ENCODE peak calls at places on chromosomes 13 and 19, in nine cellular contexts. A is body of pancreas; N is neuronal stem cell; O is HCT116; I is CD8-positive, alpha-beta T cell; H is ovary; F is mesendoderm; J is endothelial cell of umbilical vein; P is pancreas. E is an unnamed sample.

GRCh38 chr13:75685239-75685697 is 49.1 kb downstream of the LMO7 start:
- DNase-seq in F (peak; percentile 84), H (no peak), O (no peak), J (peak; percentile 16), A (no peak), I (no peak), P (no peak), N (peak; percentile 6), E (no peak)

GRCh38 chr19:45862271-45862563 is 730 bp downstream of the SYMPK start:
- DNase-seq in I (no peak), A (no peak), O (no peak), F (no peak), J (no peak), H (no peak), N (no peak), P (no peak), E (no peak)

GRCh38 chr13:41643502-41643901 is 186.2 kb downstream of the RGCC start:
- DNase-seq in N (no peak), P (no peak), H (no peak), J (no peak), A (no peak), F (no peak), I (no peak), O (no peak), E (no peak)

GRCh38 chr19:42325896-42326771 is 699 bp downstream of the MEGF8 start:
- DNase-seq in A (no peak), I (peak; percentile 33), F (peak; percentile 59), P (peak; percentile 30), J (no peak), O (no peak), N (no peak), H (peak; percentile 56), E (peak; percentile 32)

GRCh38 chr19:30878456-30878855 is 470.8 kb downstream of the TSHZ3 start:
- DNase-seq in N (no peak), H (no peak), P (no peak), A (no peak), O (no peak), J (no peak), F (no peak), I (no peak), E (no peak)

GRCh38 chr13:112965573-112966115 is 3.4 kb upstream of the MCF2L start:
- DNase-seq in O (no peak), A (no peak), P (no peak), H (no peak), J (no peak), N (no peak), F (no peak), I (no peak), E (no peak)

GRCh38 chr13:49351871-49352270 is 92.0 kb downstream of the CAB39L start:
- DNase-seq in I (no peak), P (no peak), H (no peak), A (no peak), F (no peak), J (no peak), O (no peak), N (no peak), E (no peak)

GRCh38 chr13:99415851-99416331 is 85.4 kb upstream of the TM9SF2 start:
- DNase-seq in H (no peak), I (peak; percentile 45), F (no peak), P (no peak), J (no peak), A (no peak), N (no peak), O (no peak), E (no peak)

GRCh38 chr13:89969996-89970709 is 1377.3 kb upstream of the MIR17HG start:
- DNase-seq in P (no peak), I (no peak), O (no peak), H (no peak), F (no peak), J (no peak), N (no peak), A (no peak), E (no peak)

GRCh38 chr19:15253513-15253912 is 21.3 kb upstream of the EPHX3 start:
- DNase-seq in P (no peak), I (no peak), N (no peak), J (no peak), F (no peak), H (no peak), O (no peak), A (no peak), E (no peak)

GRCh38 chr13:95494082-95494681 is 58.3 kb upstream of the CLDN10 start:
- DNase-seq in O (peak; percentile 62), A (peak; percentile 55), F (peak; percentile 66), P (no peak), H (no peak), I (no peak), N (peak; percentile 44), J (peak; percentile 85), E (peak; percentile 16)

GRCh38 chr13:23579886-23580706 is 9.9 kb downstream of the TNFRSF19 start:
- DNase-seq in I (no peak), O (no peak), F (no peak), J (peak; percentile 12), A (no peak), N (no peak), P (no peak), H (no peak), E (peak; percentile 20)

GRCh38 chr19:4083677-4084546 is 17.2 kb upstream of the ZBTB7A start:
- DNase-seq in H (peak; percentile 52), O (no peak), P (no peak), F (peak; percentile 56), J (no peak), A (peak; percentile 14), I (peak; percentile 50), N (no peak), E (peak; percentile 42)

GRCh38 chr13:101727118-101727517 is 274.6 kb downstream of the ITGBL1 start:
- DNase-seq in N (no peak), P (no peak), A (no peak), H (no peak), F (no peak), J (no peak), O (no peak), I (no peak), E (no peak)

GRCh38 chr19:52963229-52963760 is 614 bp upstream of the ZNF816 start:
- DNase-seq in N (no peak), F (no peak), A (no peak), H (peak; percentile 38), P (no peak), O (no peak), J (no peak), I (no peak), E (no peak)

GRCh38 chr13:23488442-23488841 is 54.9 kb upstream of the SACS start:
- DNase-seq in H (no peak), F (peak; percentile 46), P (no peak), J (peak; percentile 16), I (peak; percentile 17), N (no peak), O (no peak), A (no peak), E (peak; percentile 25)

GRCh38 chr13:27481766-27482165 is 31.4 kb upstream of the MTIF3 start:
- DNase-seq in H (peak; percentile 24), O (peak; percentile 37), P (peak; percentile 15), I (no peak), N (peak; percentile 56), J (peak; percentile 28), F (peak; percentile 84), A (peak; percentile 27), E (no peak)

GRCh38 chr19:55105237-55105636 is 12.2 kb downstream of the PPP1R12C start:
- DNase-seq in I (no peak), N (no peak), H (no peak), F (no peak), A (no peak), O (no peak), P (no peak), J (no peak), E (no peak)

GRCh38 chr13:20127563-20128458 is 33.0 kb downstream of the GJA3 start:
- DNase-seq in J (peak; percentile 38), O (no peak), F (peak; percentile 72), H (peak; percentile 70), A (peak; percentile 78), P (peak; percentile 69), I (peak; percentile 37), N (peak; percentile 57), E (peak; percentile 48)

GRCh38 chr13:114115191-114115671 is 17.2 kb downstream of the RASA3 start:
- DNase-seq in A (peak; percentile 65), P (no peak), J (peak; percentile 83), I (peak; percentile 27), N (no peak), O (no peak), H (peak; percentile 23), F (no peak), E (no peak)

DNA sequence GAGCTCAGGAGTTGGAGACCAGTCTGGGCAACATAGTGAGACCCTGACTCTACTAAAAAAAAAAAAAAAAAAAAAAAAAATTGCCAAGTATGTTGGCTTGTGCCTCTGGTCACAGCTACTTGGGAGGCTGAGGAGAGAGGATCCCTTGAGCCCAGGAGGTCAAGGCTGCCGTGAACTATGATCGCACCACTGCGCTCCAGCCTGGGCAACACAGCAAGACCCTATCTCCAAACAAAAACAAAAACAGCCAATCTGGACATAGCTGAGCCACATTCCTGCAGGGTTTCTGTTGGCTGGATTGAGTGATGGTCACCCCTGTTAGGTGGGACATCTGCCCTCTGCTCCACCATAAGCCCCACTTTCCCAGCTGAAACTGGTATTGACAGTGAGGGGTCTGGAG is 13.6 kb upstream of the ANGPTL8 start:
- DNase-seq in N (no peak), J (no peak), I (no peak), H (no peak), O (no peak), F (no peak), A (no peak), P (no peak), E (no peak)
- H3K4me1 ChIP-seq in N (peaks cover 6% of the 10 kb centered on the region), J (no peaks in the 10 kb centered on the region), I (no peaks in the 10 kb centered on the region), H (no peaks in the 10 kb centered on the region), O (peaks cover 4% of the 10 kb centered on the region), F (no peaks in the 10 kb centered on the region), A (no peaks in the 10 kb centered on the region), P (no peaks in the 10 kb centered on the region), E (no peaks in the 10 kb centered on the region)

GRCh38 chr19:7874857-7875393 is 735 bp upstream of the PRR36 start:
- DNase-seq in P (no peak), F (no peak), I (no peak), J (no peak), O (no peak), H (peak; percentile 24), A (no peak), N (no peak), E (no peak)
- H3K4me1 ChIP-seq in P (no peaks in the 10 kb centered on the region), F (no peaks in the 10 kb centered on the region), I (peaks cover 44% of the 10 kb centered on the region), J (no peaks in the 10 kb centered on the region), O (peaks cover 20% of the 10 kb centered on the region), H (peaks cover 3% of the 10 kb centered on the region), A (peaks cover 36% of the 10 kb centered on the region), N (peaks cover 25% of the 10 kb centered on the region), E (peaks cover 26% of the 10 kb centered on the region)

GRCh38 chr19:47623151-47623920 is 14.4 kb downstream of the BICRA start:
- DNase-seq in I (no peak), J (no peak), H (no peak), A (no peak), N (no peak), O (no peak), P (no peak), F (no peak), E (no peak)
- H3K4me1 ChIP-seq in I (peaks cover 16% of the 10 kb centered on the region), J (no peaks in the 10 kb centered on the region), H (peaks cover 16% of the 10 kb centered on the region), A (peaks cover 30% of the 10 kb centered on the region), N (peaks cover 15% of the 10 kb centered on the region), O (peaks cover 18% of the 10 kb centered on the region), P (no peaks in the 10 kb centered on the region), F (peaks cover 18% of the 10 kb centered on the region), E (peaks cover 19% of the 10 kb centered on the region)

GRCh38 chr19:11052391-11052790 is 36.9 kb upstream of the LDLR start:
- DNase-seq in I (no peak), N (no peak), A (no peak), P (no peak), H (no peak), F (peak; percentile 55), J (no peak), O (no peak), E (no peak)
- H3K4me1 ChIP-seq in I (peaks cover 45% of the 10 kb centered on the region), N (no peaks in the 10 kb centered on the region), A (no peaks in the 10 kb centered on the region), P (no peaks in the 10 kb centered on the region), H (no peaks in the 10 kb centered on the region), F (no peaks in the 10 kb centered on the region), J (no peaks in the 10 kb centered on the region), O (no peaks in the 10 kb centered on the region), E (peaks cover 52% of the 10 kb centered on the region)

E was measured in CD4-positive, alpha-beta memory T cell.